ENCODE peak calls at places on chromosomes 5 and 9, in nine cellular contexts. H, E, Q, B, M, C, G, S and X are unnamed samples.

GRCh38 chr5:82111191-82111590 is 139.4 kb downstream of the ATG10 start:
- DNase-seq in H (no peak), E (no peak), Q (no peak), B (no peak), M (no peak), C (peak; percentile 70), G (no peak), S (no peak), X (no peak)

GRCh38 chr9:129472651-129473102 is 148.2 kb downstream of the C9orf50 start:
- DNase-seq in H (no peak), E (no peak), Q (no peak), B (peak; percentile 38), M (no peak), C (no peak), G (no peak), S (no peak), X (no peak)

GRCh38 chr5:79962580-79963222 is 28.4 kb downstream of the MTX3 start:
- DNase-seq in H (no peak), E (no peak), Q (no peak), B (no peak), M (no peak), C (peak; percentile 16), G (no peak), S (no peak), X (no peak)

GRCh38 chr5:96408276-96408777 is 24.7 kb downstream of the PCSK1 start:
- DNase-seq in H (no peak), E (no peak), Q (no peak), B (no peak), M (no peak), C (no peak), G (no peak), S (peak; percentile 23), X (no peak)

GRCh38 chr5:158050401-158050800 is 191.5 kb upstream of the CLINT1 start:
- DNase-seq in H (no peak), E (no peak), Q (no peak), B (no peak), M (no peak), C (no peak), G (no peak), S (no peak), X (no peak)

GRCh38 chr5:33936381-33937016 is at the start of gene RXFP3:
- DNase-seq in H (peak; percentile 50), E (no peak), Q (no peak), B (peak; percentile 59), M (no peak), C (no peak), G (no peak), S (no peak), X (no peak)

GRCh38 chr9:18358325-18358724 is 115.6 kb upstream of the ADAMTSL1 start:
- DNase-seq in H (no peak), E (no peak), Q (no peak), B (no peak), M (no peak), C (no peak), G (no peak), S (no peak), X (no peak)

GRCh38 chr9:37466037-37466709 is 923 bp upstream of the ZBTB5 start:
- DNase-seq in H (peak; percentile 66), E (no peak), Q (peak; percentile 83), B (peak; percentile 93), M (peak; percentile 25), C (peak; percentile 90), G (peak; percentile 43), S (peak; percentile 79), X (no peak)

GRCh38 chr5:154697335-154697734 is 57.8 kb upstream of the LARP1 start:
- DNase-seq in H (no peak), E (no peak), Q (no peak), B (no peak), M (no peak), C (no peak), G (no peak), S (no peak), X (no peak)

GRCh38 chr9:16524823-16525222 is 345.6 kb downstream of the BNC2 start:
- DNase-seq in H (no peak), E (no peak), Q (no peak), B (peak; percentile 30), M (no peak), C (no peak), G (no peak), S (no peak), X (no peak)

GRCh38 chr9:98657897-98658296 is 50.8 kb downstream of the GABBR2 start:
- DNase-seq in H (no peak), E (no peak), Q (no peak), B (no peak), M (no peak), C (no peak), G (no peak), S (no peak), X (no peak)

GRCh38 chr5:1656271-1656975 is 132.7 kb upstream of the LPCAT1 start:
- DNase-seq in H (peak; percentile 12), E (no peak), Q (no peak), B (no peak), M (no peak), C (no peak), G (no peak), S (no peak), X (no peak)
- H3K27ac ChIP-seq in H (no peak overlapping the region), E (no peak overlapping the region), Q (no peak overlapping the region), B (no peak overlapping the region), M (no peak overlapping the region), C (no peak overlapping the region), G (no peak overlapping the region), S (no peak overlapping the region), X (no peak overlapping the region)

GRCh38 chr5:139415221-139415861 is 11.5 kb upstream of the SPATA24 start:
- DNase-seq in H (no peak), E (no peak), Q (no peak), B (no peak), M (no peak), C (no peak), G (no peak), S (no peak), X (no peak)
- TF ChIP-seq REST in H (no peak), E (no peak), Q (no peak), B (no peak), M (no peak), C (no peak), G (no peak), S (no peak), X (no peak)

DNA sequence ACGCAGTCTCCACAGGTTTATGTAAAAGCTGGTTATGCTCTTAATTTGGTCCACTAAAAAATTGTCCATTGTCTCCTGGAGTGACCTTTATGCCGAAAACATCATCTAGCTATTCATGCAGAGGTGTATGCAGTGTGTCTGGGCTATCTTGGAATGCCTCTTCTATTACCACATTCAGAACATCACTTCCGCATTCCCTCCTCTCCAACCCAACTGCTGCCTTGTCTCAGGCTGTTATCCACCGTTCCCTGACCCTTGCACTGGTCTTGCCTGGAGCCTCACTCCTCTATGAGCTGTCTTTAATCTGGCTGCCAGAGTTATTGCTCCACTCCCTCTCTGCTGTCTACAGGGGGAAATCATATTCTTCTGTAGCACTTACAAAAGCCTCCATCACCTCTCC is 214.1 kb upstream of the ANKRD55 start:
- DNase-seq in H (no peak), E (no peak), Q (no peak), B (no peak), M (peak; percentile 93), C (peak; percentile 8), G (no peak), S (no peak), X (no peak)
- H3K27ac ChIP-seq in H (no peak overlapping the region), E (no peak overlapping the region), Q (no peak overlapping the region), B (no peak overlapping the region), M (peak overlapping the region; percentile 58), C (no peak overlapping the region), G (no peak overlapping the region), S (no peak overlapping the region), X (no peak overlapping the region)

GRCh38 chr5:174310243-174310642 is 264.7 kb downstream of the NSG2 start:
- DNase-seq in H (no peak), E (no peak), Q (no peak), B (no peak), M (no peak), C (no peak), G (no peak), S (no peak), X (no peak)
- TF ChIP-seq REST in H (no peak), E (no peak), Q (no peak), B (no peak), M (no peak), C (no peak), G (no peak), S (no peak), X (no peak)